ENCODE peak calls at places on chromosomes 3 and 15, in six cellular contexts. Z is PC-9, N is heart right ventricle, D is cardiac fibroblast, L is nephron progenitor cell, H is GM23338. T is an unnamed sample.

GRCh38 chr3:31952205-31952604 is 28.9 kb downstream of the OSBPL10 start:
- DNase-seq in D (no peak), H (no peak), N (no peak), Z (no peak), L (no peak), T (no peak)

GRCh38 chr15:75648156-75649000 is 666 bp downstream of the SNX33 start:
- DNase-seq in H (peak; percentile 82), L (peak; percentile 65), D (peak; percentile 63), Z (peak; percentile 45), N (peak; percentile 59), T (peak; percentile 46)

GRCh38 chr15:31439328-31439727 is 112.7 kb downstream of the KLF13 start:
- DNase-seq in N (no peak), D (no peak), Z (no peak), L (peak; percentile 23), H (peak; percentile 66), T (peak; percentile 68)

GRCh38 chr15:40743921-40744809 is 10.9 kb downstream of the RMDN3 start:
- DNase-seq in L (no peak), N (no peak), D (peak; percentile 70), Z (no peak), H (peak; percentile 27), T (peak; percentile 88)

GRCh38 chr3:105518201-105518600 is 151.5 kb downstream of the ALCAM start:
- DNase-seq in H (no peak), L (no peak), Z (no peak), D (no peak), N (no peak), T (no peak)

GRCh38 chr15:85414495-85414894 is 34.1 kb downstream of the AKAP13 start:
- DNase-seq in H (no peak), N (no peak), L (no peak), D (peak; percentile 63), Z (no peak), T (peak; percentile 46)

GRCh38 chr15:45796433-45796832 is 161.6 kb downstream of the SQOR start:
- DNase-seq in Z (no peak), D (no peak), N (no peak), L (no peak), H (no peak), T (no peak)

GRCh38 chr3:99659965-99660364 is 21.6 kb downstream of the COL8A1 start:
- DNase-seq in Z (no peak), H (no peak), D (peak; percentile 70), N (no peak), L (no peak), T (no peak)

GRCh38 chr3:171306631-171307030 is 153.6 kb downstream of the TNIK start:
- DNase-seq in L (no peak), D (peak; percentile 95), Z (no peak), H (peak; percentile 16), N (peak; percentile 86), T (peak; percentile 85)

GRCh38 chr3:117788086-117788485 is 1078.5 kb downstream of the TUSC7 start:
- DNase-seq in D (peak; percentile 41), H (peak; percentile 44), N (no peak), L (no peak), Z (no peak), T (peak; percentile 20)

GRCh38 chr15:93524432-93524831 is 435.4 kb upstream of the RGMA start:
- DNase-seq in D (no peak), Z (no peak), L (no peak), H (no peak), N (no peak), T (no peak)

GRCh38 chr3:157447026-157447694 is 10.5 kb downstream of the PTX3 start:
- DNase-seq in H (peak; percentile 16), N (no peak), Z (no peak), D (peak; percentile 78), L (no peak), T (peak; percentile 53)

GRCh38 chr15:40776537-40777141 is 6.9 kb downstream of the C15orf62 start:
- DNase-seq in L (no peak), Z (peak; percentile 89), N (no peak), H (no peak), D (peak; percentile 75), T (peak; percentile 96)

GRCh38 chr3:177606891-177607290 is 409.6 kb upstream of the TBL1XR1 start:
- DNase-seq in H (no peak), L (no peak), Z (no peak), N (no peak), D (no peak), T (no peak)

GRCh38 chr3:53073553-53074365 is 27.9 kb upstream of the SFMBT1 start:
- DNase-seq in L (no peak), D (no peak), N (no peak), Z (no peak), H (no peak), T (no peak)

GRCh38 chr3:36868614-36869436 is 76.0 kb downstream of the TRANK1 start:
- DNase-seq in D (peak; percentile 77), N (peak; percentile 48), H (peak; percentile 90), L (peak; percentile 57), Z (peak; percentile 32), T (peak; percentile 73)

GRCh38 chr3:123739754-123740153 is 144.4 kb downstream of the MYLK start:
- DNase-seq in L (no peak), N (no peak), Z (no peak), D (peak; percentile 47), H (no peak), T (peak; percentile 48)

GRCh38 chr3:31295150-31295765 is 237.5 kb upstream of the STT3B start:
- DNase-seq in Z (no peak), L (no peak), N (no peak), H (no peak), D (no peak), T (no peak)

GRCh38 chr15:71348597-71348996 is 233.3 kb downstream of the THSD4 start:
- DNase-seq in Z (peak; percentile 17), D (no peak), N (no peak), L (no peak), H (peak; percentile 24), T (no peak)
- TF ChIP-seq CTCF in Z (no peak), D (no peak), N (no peak), L (no peak), H (no peak), T (no peak)

GRCh38 chr3:8756671-8757070 is 12.7 kb downstream of the OXTR start:
- DNase-seq in N (no peak), L (no peak), D (no peak), H (no peak), Z (no peak), T (no peak)

GRCh38 chr3:8752832-8753231 is 16.6 kb downstream of the OXTR start:
- DNase-seq in N (no peak), H (no peak), L (no peak), D (no peak), Z (no peak), T (no peak)

GRCh38 chr3:8755097-8755496 is 14.3 kb downstream of the OXTR start:
- DNase-seq in H (no peak), D (no peak), Z (no peak), N (no peak), L (no peak), T (no peak)

GRCh38 chr3:8757551-8758518 is 11.6 kb downstream of the OXTR start:
- DNase-seq in D (peak; percentile 23), N (no peak), L (no peak), Z (no peak), H (no peak), T (peak; percentile 80)

GRCh38 chr3:8755564-8756237 is 13.7 kb downstream of the OXTR start:
- DNase-seq in H (peak; percentile 69), L (no peak), N (no peak), Z (no peak), D (no peak), T (peak; percentile 20)
- TF ChIP-seq CTCF in H (peak; percentile 62), L (peak; percentile 30), N (peak; percentile 14), Z (peak; percentile 54), D (peak; percentile 46), T (no peak)

GRCh38 chr3:27110020-27110419 is 259.2 kb downstream of the NEK10 start:
- DNase-seq in N (no peak), H (no peak), L (no peak), Z (no peak), D (no peak), T (no peak)

GRCh38 chr3:27108322-27108721 is 260.9 kb downstream of the NEK10 start:
- DNase-seq in D (no peak), H (no peak), L (no peak), Z (no peak), N (no peak), T (no peak)

DNA sequence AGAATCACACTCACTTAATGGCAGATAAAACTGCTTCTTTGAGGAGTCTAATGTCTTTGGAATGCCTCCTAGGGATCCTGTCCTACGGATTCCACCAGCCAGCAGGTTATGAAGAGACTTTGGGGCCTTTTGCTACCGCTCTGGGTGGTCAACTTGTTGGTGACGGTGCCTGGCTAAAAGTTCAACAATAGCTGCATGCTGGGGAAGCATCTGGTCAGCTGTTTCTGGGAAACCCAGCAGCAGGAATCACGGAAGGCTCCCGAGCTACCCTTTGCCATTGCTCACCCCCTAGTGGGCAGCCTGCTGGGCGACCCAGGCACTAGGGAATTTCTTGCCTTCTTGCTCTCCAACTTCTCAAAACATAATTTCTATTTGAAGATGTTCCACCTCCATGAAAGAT is 263.3 kb downstream of the NEK10 start:
- DNase-seq in Z (no peak), L (peak; percentile 23), D (no peak), N (no peak), H (peak; percentile 61), T (peak; percentile 14)
- TF ChIP-seq CTCF in Z (peak; percentile 16), L (peak; percentile 32), D (no peak), N (no peak), H (peak; percentile 45), T (no peak)

DNA sequence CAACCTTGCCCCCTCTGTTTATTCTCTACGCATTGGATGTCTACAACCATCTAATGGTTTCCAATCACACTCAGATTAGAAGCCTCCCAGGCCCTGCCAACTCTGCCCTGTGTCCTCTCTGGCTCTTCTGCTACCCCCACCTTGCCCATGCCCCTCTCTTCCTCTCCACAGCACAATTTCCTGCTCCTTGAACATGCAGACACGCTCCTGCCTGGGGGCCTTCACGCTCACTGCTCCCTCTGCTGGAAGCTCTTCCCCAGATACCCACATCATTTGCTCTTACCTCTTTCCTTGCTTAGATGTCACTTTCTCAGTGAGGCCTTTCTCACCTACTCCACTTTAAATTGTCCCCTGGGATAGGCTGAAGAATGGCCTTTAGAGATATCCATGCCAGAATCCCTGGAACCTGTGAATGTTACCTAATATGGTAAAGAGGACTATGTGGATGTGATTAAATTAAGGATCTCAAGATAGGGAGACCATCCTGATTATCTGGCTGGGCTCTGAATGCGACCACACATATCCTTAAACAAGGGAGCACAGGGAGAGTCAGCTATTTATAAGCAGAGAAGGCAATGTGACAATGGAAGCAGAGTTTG is 9.9 kb downstream of the KY start:
- DNase-seq in D (peak; percentile 68), H (peak; percentile 79), L (peak; percentile 38), Z (no peak), N (no peak), T (peak; percentile 31)
- TF ChIP-seq CTCF in D (peak; percentile 69), H (peak; percentile 73), L (peak; percentile 54), Z (peak; percentile 48), N (peak; percentile 50), T (peak; percentile 36)

GRCh38 chr3:66756468-66757036 is 241.6 kb upstream of the KBTBD8 start:
- DNase-seq in L (no peak), N (no peak), D (no peak), H (peak; percentile 25), Z (no peak), T (no peak)
- TF ChIP-seq CTCF in L (no peak), N (no peak), D (no peak), H (peak; percentile 43), Z (no peak), T (no peak)

T was measured in MCF 10A.